ENCODE peak calls at places on chromosomes 7 and 10, in five cellular contexts. C, S, Q, H and G are unnamed samples.

GRCh38 chr10:119205926-119206602 is 1.3 kb upstream of the GRK5 start:
- DNase-seq in C (no peak), S (no peak), Q (peak), H (peak), G (no peak)

GRCh38 chr10:75230600-75231038 is 5.1 kb downstream of the COMTD1 start:
- DNase-seq in C (peak), S (peak), Q (peak), H (peak), G (peak)

GRCh38 chr10:5343561-5343960 is 21.2 kb upstream of the UCN3 start:
- DNase-seq in C (no peak), S (no peak), Q (peak), H (no peak), G (peak)

GRCh38 chr10:30378607-30379006 is 29.5 kb upstream of the MTPAP start:
- DNase-seq in C (no peak), S (peak), Q (peak), H (no peak), G (peak)

GRCh38 chr10:97048649-97049427 is 136.9 kb downstream of the SLIT1 start:
- DNase-seq in C (no peak), S (no peak), Q (no peak), H (no peak), G (no peak)

GRCh38 chr7:95245828-95246227 is 78.5 kb downstream of the PON1 start:
- DNase-seq in C (no peak), S (no peak), Q (no peak), H (no peak), G (no peak)

GRCh38 chr7:127393370-127394058 is 1.0 kb upstream of the ZNF800 start:
- DNase-seq in C (peak), S (no peak), Q (peak), H (peak), G (peak)

GRCh38 chr7:132251327-132251659 is 325.0 kb downstream of the PLXNA4 start:
- DNase-seq in C (peak), S (no peak), Q (peak), H (no peak), G (no peak)

GRCh38 chr7:2099036-2099957 is 133.4 kb downstream of the MAD1L1 start:
- DNase-seq in C (no peak), S (peak), Q (no peak), H (no peak), G (peak)

GRCh38 chr10:56487746-56488145 is 126.7 kb upstream of the ZWINT start:
- DNase-seq in C (no peak), S (no peak), Q (no peak), H (no peak), G (no peak)

GRCh38 chr10:32357056-32357735 is 10.2 kb upstream of the EPC1 start:
- DNase-seq in C (no peak), S (no peak), Q (no peak), H (no peak), G (no peak)

GRCh38 chr7:849145-849544 is 16.9 kb downstream of the SUN1 start:
- DNase-seq in C (no peak), S (no peak), Q (no peak), H (no peak), G (no peak)

GRCh38 chr7:102012941-102013461 is 195.6 kb downstream of the CUX1 start:
- DNase-seq in C (no peak), S (peak), Q (no peak), H (no peak), G (no peak)

GRCh38 chr7:27095050-27095896 is 527 bp downstream of the HOXA1 start:
- DNase-seq in C (peak), S (peak), Q (no peak), H (no peak), G (no peak)

GRCh38 chr10:112232670-112233069 is 49.1 kb upstream of the GPAM start:
- DNase-seq in C (no peak), S (no peak), Q (peak), H (no peak), G (no peak)

GRCh38 chr7:124552217-124552616 is 213.4 kb downstream of the GPR37 start:
- DNase-seq in C (no peak), S (peak), Q (no peak), H (no peak), G (no peak)

GRCh38 chr7:909358-910329 is 33.3 kb downstream of the GET4 start:
- DNase-seq in C (peak), S (peak), Q (no peak), H (no peak), G (peak)

GRCh38 chr7:134899729-134900128 is 86.6 kb upstream of the AGBL3 start:
- DNase-seq in C (no peak), S (peak), Q (peak), H (no peak), G (peak)

GRCh38 chr7:37079420-37079819 is 355.1 kb upstream of the AOAH start:
- DNase-seq in C (no peak), S (no peak), Q (no peak), H (no peak), G (no peak)

GRCh38 chr10:90960355-90960814 is 39.5 kb upstream of the ANKRD1 start:
- DNase-seq in C (no peak), S (peak), Q (peak), H (no peak), G (peak)

GRCh38 chr7:47380325-47381131 is 201.4 kb downstream of the TNS3 start:
- DNase-seq in C (peak), S (peak), Q (peak), H (peak), G (peak)

GRCh38 chr7:147547252-147547897 is 1043.2 kb upstream of the C7orf33 start:
- DNase-seq in C (no peak), S (peak), Q (peak), H (peak), G (no peak)

GRCh38 chr10:91805110-91805825 is 7.0 kb downstream of the TNKS2 start:
- DNase-seq in C (no peak), S (peak), Q (no peak), H (no peak), G (no peak)

GRCh38 chr7:106095634-106096033 is 16.5 kb downstream of the SYPL1 start:
- DNase-seq in C (no peak), S (no peak), Q (no peak), H (no peak), G (no peak)

GRCh38 chr7:47783456-47784240 is 164.6 kb downstream of the PKD1L1 start:
- DNase-seq in C (no peak), S (peak), Q (peak), H (no peak), G (peak)

GRCh38 chr10:102065561-102066420 is 642 bp downstream of the HPS6 start:
- DNase-seq in C (peak), S (peak), Q (peak), H (no peak), G (peak)

GRCh38 chr7:94374231-94374630 is 20.5 kb upstream of the COL1A2 start:
- DNase-seq in C (no peak), S (peak), Q (peak), H (no peak), G (peak)

GRCh38 chr10:112875474-112876267 is 74.4 kb upstream of the TCF7L2 start:
- DNase-seq in C (no peak), S (peak), Q (no peak), H (no peak), G (peak)

GRCh38 chr7:120725376-120726039 is 132.4 kb downstream of the TSPAN12 start:
- DNase-seq in C (no peak), S (peak), Q (peak), H (no peak), G (peak)

GRCh38 chr10:24723788-24724380 is at the start of gene ARHGAP21:
- DNase-seq in C (peak), S (peak), Q (peak), H (peak), G (peak)

GRCh38 chr7:5459084-5459483 is 35.5 kb upstream of the TNRC18 start:
- DNase-seq in C (no peak), S (no peak), Q (no peak), H (no peak), G (no peak)

GRCh38 chr7:21367081-21367480 is 60.8 kb upstream of the SP4 start:
- DNase-seq in C (no peak), S (no peak), Q (no peak), H (no peak), G (no peak)

GRCh38 chr7:158856883-158857668 is 718 bp downstream of the DYNC2I1 start:
- DNase-seq in C (no peak), S (no peak), Q (no peak), H (no peak), G (peak)

GRCh38 chr10:31650010-31650409 is 278.6 kb downstream of the ARHGAP12 start:
- DNase-seq in C (no peak), S (peak), Q (no peak), H (no peak), G (peak)

GRCh38 chr7:128948976-128949760 is 11.4 kb downstream of the IRF5 start:
- DNase-seq in C (no peak), S (no peak), Q (no peak), H (no peak), G (no peak)

GRCh38 chr7:117645456-117646181 is 165.8 kb downstream of the CFTR start:
- DNase-seq in C (no peak), S (peak), Q (peak), H (no peak), G (peak)

GRCh38 chr7:100678291-100678984 is 4.9 kb downstream of the GNB2 start:
- DNase-seq in C (no peak), S (no peak), Q (no peak), H (peak), G (no peak)

GRCh38 chr10:13707156-13707881 is 120.6 kb downstream of the PRPF18 start:
- DNase-seq in C (peak), S (peak), Q (peak), H (peak), G (peak)

GRCh38 chr10:93221171-93221496 is 147.4 kb downstream of the CYP26A1 start:
- DNase-seq in C (no peak), S (no peak), Q (no peak), H (no peak), G (no peak)
- H2BK15ac ChIP-seq in C (no peak), S (no peak), Q (no peak), H (no peak), G (no peak)

DNA sequence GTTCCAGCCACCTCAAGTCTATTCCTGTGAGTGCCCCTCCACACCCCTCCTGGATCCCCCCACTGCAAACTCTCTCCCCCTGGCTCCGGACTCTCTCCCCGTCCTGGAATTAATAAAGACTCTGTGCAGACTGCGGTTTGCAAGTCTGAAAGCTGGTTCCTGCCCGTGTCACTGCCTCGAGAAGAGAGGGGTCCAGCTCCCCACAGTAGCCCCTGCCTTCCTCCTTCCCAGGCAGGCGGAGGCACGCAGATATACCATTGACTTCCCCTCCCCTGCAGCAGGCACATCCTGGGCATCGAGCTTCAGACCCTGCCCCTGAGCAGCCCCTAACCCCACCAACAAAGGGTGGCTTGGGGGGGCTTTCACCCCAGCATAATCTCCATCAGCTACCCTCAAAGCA is 2.2 kb upstream of the ELN start:
- DNase-seq in C (no peak), S (no peak), Q (no peak), H (no peak), G (no peak)
- H3K9ac ChIP-seq in C (no peak), S (no peak), Q (no peak), H (no peak), G (no peak)

DNA sequence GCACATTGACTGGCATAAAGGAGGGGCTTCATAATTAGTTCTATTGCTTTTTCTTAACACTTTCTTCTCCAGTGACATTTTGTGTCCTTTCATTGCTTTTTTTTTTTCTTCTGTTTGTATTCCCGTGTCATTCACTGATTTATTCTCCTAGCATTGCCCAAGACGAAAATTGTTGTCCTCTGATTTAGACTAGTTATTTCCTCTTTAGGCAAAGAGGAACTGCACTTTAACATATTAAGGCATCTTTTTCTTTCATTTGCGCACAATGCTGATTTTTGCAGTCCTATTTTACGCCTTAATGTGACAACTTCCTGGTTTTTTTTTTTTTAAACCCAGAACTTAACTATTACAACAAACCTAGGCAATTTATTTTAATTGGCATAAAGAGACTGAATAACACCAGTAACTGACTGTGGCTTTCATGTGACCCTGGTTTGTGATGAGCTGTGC is 39.7 kb downstream of the ARID5B start:
- DNase-seq in C (no peak), S (no peak), Q (no peak), H (no peak), G (peak)
- H3K4me3 ChIP-seq in C (no peak), S (no peak), Q (no peak), H (no peak), G (no peak)

GRCh38 chr10:22245567-22245966 is 27.8 kb upstream of the EBLN1 start:
- DNase-seq in C (no peak), S (no peak), Q (peak), H (no peak), G (no peak)
- H2BK15ac ChIP-seq in C (no peak), S (no peak), Q (no peak), H (no peak), G (no peak)

GRCh38 chr10:72355214-72355555 is 466 bp upstream of the DNAJB12 start:
- DNase-seq in C (no peak), S (no peak), Q (no peak), H (no peak), G (no peak)
- H3K9ac ChIP-seq in C (no peak), S (peak), Q (peak), H (peak), G (peak)

DNA sequence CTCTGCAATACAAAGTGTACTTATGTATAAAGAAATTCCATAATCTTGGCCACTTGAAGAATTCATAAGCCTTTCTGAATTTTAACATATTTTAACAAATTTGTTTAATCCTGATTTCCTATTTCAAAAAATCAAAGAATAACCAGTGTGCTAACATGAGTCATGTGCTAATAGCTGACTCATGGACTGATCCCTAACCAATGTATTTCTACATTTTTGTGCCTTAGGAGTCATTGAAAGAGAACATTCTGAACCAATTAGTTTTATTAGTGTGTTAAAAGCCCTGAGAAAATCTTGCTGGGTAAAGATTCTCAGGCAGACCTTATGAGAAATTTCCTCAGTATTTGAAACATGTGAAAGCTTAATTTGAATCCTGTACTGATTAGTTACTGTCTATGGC is 73.1 kb upstream of the CCAR1 start:
- DNase-seq in C (no peak), S (peak), Q (no peak), H (no peak), G (peak)
- H3K4me3 ChIP-seq in C (no peak), S (no peak), Q (no peak), H (no peak), G (no peak)

DNA sequence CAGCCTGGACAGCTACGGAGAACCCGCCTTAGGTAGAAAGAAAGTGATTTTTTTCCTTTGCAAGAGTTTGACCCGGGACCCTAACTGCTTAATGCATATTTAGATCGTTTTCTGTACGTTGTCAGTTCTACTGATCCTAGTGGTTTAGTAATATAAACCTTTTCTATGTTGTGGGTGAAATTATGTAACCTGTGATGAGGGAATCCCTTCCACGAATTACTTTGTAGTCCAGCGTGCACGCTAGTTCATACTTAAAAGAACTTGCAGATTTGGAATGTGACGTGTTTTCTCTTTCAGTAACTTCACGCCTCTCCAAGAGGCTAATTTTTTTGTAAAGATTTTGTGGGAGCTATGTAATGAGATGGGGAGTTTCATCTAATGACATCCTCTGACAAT is 705 bp downstream of the SLF2 start:
- DNase-seq in C (no peak), S (no peak), Q (no peak), H (no peak), G (no peak)
- H2BK15ac ChIP-seq in C (no peak), S (no peak), Q (no peak), H (no peak), G (no peak)

GRCh38 chr10:73414230-73414981 is 548 bp upstream of the ANXA7 start:
- DNase-seq in C (no peak), S (no peak), Q (no peak), H (no peak), G (no peak)
- H3K9ac ChIP-seq in C (no peak), S (peak), Q (peak), H (peak), G (peak)

DNA sequence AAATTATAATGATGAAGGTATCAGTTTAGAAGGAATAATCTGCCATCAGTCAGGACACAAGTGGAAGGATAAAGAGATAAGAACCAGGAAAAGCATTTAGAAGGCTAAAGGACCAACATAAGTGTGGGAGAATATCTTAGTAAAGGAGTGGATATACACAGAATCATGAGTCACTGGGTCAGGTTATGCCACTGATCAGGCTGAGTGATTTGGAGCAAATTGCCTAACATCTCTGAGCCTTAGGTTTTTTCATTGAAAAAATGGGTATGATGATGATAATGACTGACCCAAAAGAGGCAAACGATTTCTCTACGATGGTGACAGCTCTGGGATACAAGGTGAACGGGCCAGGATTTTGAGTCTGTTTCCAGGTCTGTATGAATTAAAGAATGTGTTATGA is 2.8 kb upstream of the CUL1 start:
- DNase-seq in C (no peak), S (no peak), Q (no peak), H (no peak), G (peak)
- H3K4me3 ChIP-seq in C (no peak), S (no peak), Q (no peak), H (no peak), G (no peak)

DNA sequence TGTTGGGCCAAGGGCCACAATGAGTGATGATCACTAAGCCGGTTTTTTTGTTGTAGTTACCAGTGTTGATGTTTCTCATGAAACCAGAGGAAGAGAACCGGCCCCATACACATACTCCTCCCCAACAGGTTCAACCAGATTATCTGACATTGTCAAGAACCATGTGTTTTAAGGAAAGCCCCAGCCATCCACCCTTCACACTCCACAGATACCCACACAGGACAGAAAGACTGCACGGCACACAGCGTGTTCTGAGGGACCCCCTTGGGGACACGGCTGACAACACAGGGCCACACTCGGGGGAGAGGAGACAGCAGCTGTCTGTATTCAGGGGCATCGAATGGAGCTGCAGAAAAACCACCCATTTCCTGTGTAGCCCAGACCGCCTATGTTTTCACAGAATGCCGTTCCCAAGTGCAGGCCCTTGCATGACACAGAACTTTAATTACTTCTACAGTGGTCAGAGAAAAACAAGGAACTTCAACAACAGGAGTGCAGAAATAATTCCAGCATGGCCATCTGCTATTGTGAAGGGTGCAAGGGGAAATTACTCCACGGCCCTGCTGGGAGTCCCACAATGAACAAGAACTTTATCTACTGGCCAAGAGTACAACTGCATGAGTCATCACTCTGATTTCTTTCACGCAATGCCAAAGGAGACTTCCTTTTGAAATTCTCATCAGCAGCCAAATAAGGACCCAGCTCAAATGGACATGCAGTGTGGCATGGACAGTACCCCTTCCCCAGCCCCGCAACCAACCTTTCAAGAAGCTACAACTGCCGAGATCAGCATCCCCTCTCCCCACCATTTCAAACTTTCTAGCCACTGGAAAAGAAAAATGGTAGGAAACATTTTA is 2.3 kb downstream of the KLF6 start:
- DNase-seq in C (no peak), S (peak), Q (peak), H (no peak), G (peak)
- H2BK15ac ChIP-seq in C (no peak), S (peak), Q (no peak), H (no peak), G (no peak)